ENCODE peak calls at places on chromosomes 16 and 17, in four cellular contexts. X is AG10803; H is astrocyte of the spinal cord; Z is CD8-positive, alpha-beta memory T cell. Q is an unnamed sample.

GRCh38 chr16:69131749-69132423 is 502 bp downstream of the CHTF8 start:
- DNase-seq in X (peak; percentile 77), H (peak; percentile 80), Z (peak; percentile 68), Q (peak; percentile 72)

GRCh38 chr16:56789360-56789759 is 59.4 kb downstream of the NUP93 start:
- DNase-seq in X (peak; percentile 42), H (peak; percentile 51), Z (no peak), Q (peak; percentile 55)

GRCh38 chr17:44543213-44543904 is 13.9 kb upstream of the FZD2 start:
- DNase-seq in X (peak; percentile 95), H (peak; percentile 92), Z (no peak), Q (no peak)

GRCh38 chr17:34990921-34991365 is 10.6 kb downstream of the LIG3 start:
- DNase-seq in X (peak; percentile 12), H (no peak), Z (no peak), Q (peak; percentile 77)

GRCh38 chr16:57017251-57017650 is 27.9 kb downstream of the NLRC5 start:
- DNase-seq in X (no peak), H (no peak), Z (no peak), Q (no peak)

GRCh38 chr17:66540131-66540781 is 237.8 kb downstream of the PRKCA start:
- DNase-seq in X (peak; percentile 82), H (peak; percentile 95), Z (no peak), Q (peak; percentile 78)

GRCh38 chr17:40622509-40622928 is 25.1 kb downstream of the SMARCE1 start:
- DNase-seq in X (no peak), H (no peak), Z (no peak), Q (peak; percentile 50)

GRCh38 chr17:16440814-16441629 is 25.7 kb downstream of the TRPV2 start:
- DNase-seq in X (peak; percentile 74), H (no peak), Z (no peak), Q (no peak)

GRCh38 chr16:48818257-48818656 is 208.3 kb upstream of the N4BP1 start:
- DNase-seq in X (no peak), H (no peak), Z (no peak), Q (no peak)

GRCh38 chr17:27848941-27849340 is 44.2 kb downstream of the LYRM9 start:
- DNase-seq in X (no peak), H (no peak), Z (no peak), Q (peak; percentile 45)

GRCh38 chr17:57589151-57590034 is 155.7 kb downstream of the CCDC182 start:
- DNase-seq in X (peak; percentile 51), H (no peak), Z (no peak), Q (no peak)

GRCh38 chr17:74309902-74310301 is 16.1 kb upstream of the KIF19 start:
- DNase-seq in X (no peak), H (no peak), Z (no peak), Q (no peak)

GRCh38 chr17:72587156-72587555 is 466.3 kb downstream of the SOX9 start:
- DNase-seq in X (no peak), H (peak; percentile 47), Z (no peak), Q (no peak)

GRCh38 chr17:17152385-17152784 is 53.7 kb downstream of the PLD6 start:
- DNase-seq in X (peak; percentile 7), H (no peak), Z (no peak), Q (no peak)

GRCh38 chr17:76445697-76446448 is 7.1 kb downstream of the UBE2O start:
- DNase-seq in X (no peak), H (no peak), Z (no peak), Q (no peak)

GRCh38 chr17:76449126-76449525 is 3.8 kb downstream of the UBE2O start:
- DNase-seq in X (no peak), H (no peak), Z (no peak), Q (no peak)

GRCh38 chr17:76444518-76445311 is 8.2 kb downstream of the UBE2O start:
- DNase-seq in X (no peak), H (peak; percentile 33), Z (no peak), Q (no peak)

GRCh38 chr17:76447931-76448652 is 4.9 kb downstream of the UBE2O start:
- DNase-seq in X (peak; percentile 58), H (no peak), Z (no peak), Q (no peak)

DNA sequence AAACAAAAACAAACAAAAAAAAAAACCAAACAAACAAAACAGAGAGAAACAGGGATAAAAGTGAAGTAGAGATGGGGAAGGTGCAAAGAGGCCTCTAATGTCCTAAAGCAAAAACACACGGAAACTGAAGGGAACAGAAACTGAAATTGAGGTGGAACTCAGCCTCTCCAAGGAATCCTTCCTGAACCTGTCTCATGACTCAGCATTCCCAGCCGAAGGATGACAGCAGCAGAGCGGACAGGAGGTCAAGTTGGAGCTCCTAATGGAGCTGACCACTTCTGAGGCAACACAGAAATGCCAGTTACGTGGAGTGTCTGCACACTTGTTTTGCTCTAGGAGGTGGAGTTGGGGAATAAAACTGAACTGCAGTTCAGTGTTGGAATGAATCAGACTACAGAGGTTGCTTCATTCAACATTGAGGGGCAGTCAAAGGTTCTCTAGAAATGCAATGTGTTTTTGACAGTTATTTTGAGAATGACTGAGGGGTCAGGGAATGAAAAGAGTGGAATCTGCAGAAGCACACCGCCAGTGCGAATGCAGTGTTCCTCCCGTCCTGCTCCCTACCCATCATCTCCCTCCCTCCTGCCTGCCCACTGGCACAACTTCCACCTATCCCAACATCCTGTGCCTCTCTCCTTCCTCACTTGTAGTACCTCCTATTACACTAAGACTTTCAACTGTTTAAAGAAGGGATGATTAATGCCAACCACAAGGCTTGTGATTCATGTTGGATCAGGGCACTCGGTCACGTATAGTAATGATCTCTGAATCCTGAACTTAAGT is 6.3 kb downstream of the UBE2O start:
- DNase-seq in X (peak; percentile 71), H (peak; percentile 78), Z (no peak), Q (no peak)
- H3K4me3 ChIP-seq in X (peak overlapping the region; percentile 15), H (peak overlapping the region; percentile 13), Z (no peak overlapping the region), Q (no peak overlapping the region)

DNA sequence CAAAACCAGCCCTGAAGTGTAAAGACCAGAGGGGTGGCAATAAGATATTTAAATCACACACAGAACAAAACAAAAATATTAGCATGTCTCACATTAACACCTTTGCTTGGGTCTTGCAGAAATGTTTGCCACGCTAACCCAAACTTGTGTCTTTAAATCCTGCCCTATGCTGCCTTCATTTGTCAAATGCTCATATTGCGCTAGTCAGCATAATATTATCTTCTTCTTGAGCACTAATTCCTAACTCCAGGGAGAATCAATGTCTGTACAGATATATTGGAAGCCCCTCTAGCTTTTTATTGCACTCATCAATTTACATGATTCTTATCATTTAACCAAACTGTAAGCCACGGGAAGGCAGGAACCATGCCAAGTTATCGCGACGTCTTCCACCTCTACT is 614.8 kb upstream of the SOX9 start:
- DNase-seq in X (no peak), H (no peak), Z (no peak), Q (no peak)
- H3K4me3 ChIP-seq in X (no peak overlapping the region), H (no peak overlapping the region), Z (no peak overlapping the region), Q (no peak overlapping the region)

DNA sequence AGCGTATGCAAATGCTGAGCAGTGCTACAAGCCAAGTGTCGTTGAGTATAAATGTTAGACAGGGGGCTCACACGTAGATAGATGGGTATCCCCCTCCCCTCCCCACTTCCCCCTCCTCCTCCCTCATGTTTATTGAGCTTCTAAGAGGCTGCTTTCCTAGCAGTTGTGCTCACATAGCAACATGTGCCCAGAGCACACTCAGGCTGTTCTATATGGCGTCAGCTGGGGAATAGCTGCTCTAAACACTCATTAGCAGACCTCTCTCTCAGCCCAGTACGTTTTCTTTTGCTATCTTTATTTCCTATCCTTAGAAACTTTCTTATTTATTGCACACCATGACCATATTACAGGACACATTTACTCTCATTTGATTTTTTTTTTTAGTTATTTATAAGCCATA is 1.8 kb downstream of the KCNJ2 start:
- DNase-seq in X (no peak), H (no peak), Z (no peak), Q (no peak)
- H3K4me3 ChIP-seq in X (peak overlapping the region; percentile 76), H (no peak overlapping the region), Z (no peak overlapping the region), Q (no peak overlapping the region)

GRCh38 chr17:47942568-47942967 is 1.2 kb downstream of the PNPO start:
- DNase-seq in X (no peak), H (no peak), Z (no peak), Q (no peak)
- H3K4me3 ChIP-seq in X (peak overlapping the region; percentile 88), H (peak overlapping the region; percentile 67), Z (no peak overlapping the region), Q (peak overlapping the region; percentile 84)

GRCh38 chr17:55302407-55302787 is 37.6 kb downstream of the HLF start:
- DNase-seq in X (no peak), H (no peak), Z (no peak), Q (no peak)

GRCh38 chr17:55304171-55304859 is 39.6 kb downstream of the HLF start:
- DNase-seq in X (no peak), H (no peak), Z (no peak), Q (no peak)

GRCh38 chr17:55305321-55306087 is 40.7 kb downstream of the HLF start:
- DNase-seq in X (no peak), H (no peak), Z (no peak), Q (no peak)

GRCh38 chr17:55303008-55303493 is 38.3 kb downstream of the HLF start:
- DNase-seq in X (no peak), H (no peak), Z (no peak), Q (no peak)

GRCh38 chr17:55303701-55304145 is 39.0 kb downstream of the HLF start:
- DNase-seq in X (peak; percentile 8), H (no peak), Z (no peak), Q (no peak)
- H3K4me3 ChIP-seq in X (no peak overlapping the region), H (no peak overlapping the region), Z (no peak overlapping the region), Q (no peak overlapping the region)

DNA sequence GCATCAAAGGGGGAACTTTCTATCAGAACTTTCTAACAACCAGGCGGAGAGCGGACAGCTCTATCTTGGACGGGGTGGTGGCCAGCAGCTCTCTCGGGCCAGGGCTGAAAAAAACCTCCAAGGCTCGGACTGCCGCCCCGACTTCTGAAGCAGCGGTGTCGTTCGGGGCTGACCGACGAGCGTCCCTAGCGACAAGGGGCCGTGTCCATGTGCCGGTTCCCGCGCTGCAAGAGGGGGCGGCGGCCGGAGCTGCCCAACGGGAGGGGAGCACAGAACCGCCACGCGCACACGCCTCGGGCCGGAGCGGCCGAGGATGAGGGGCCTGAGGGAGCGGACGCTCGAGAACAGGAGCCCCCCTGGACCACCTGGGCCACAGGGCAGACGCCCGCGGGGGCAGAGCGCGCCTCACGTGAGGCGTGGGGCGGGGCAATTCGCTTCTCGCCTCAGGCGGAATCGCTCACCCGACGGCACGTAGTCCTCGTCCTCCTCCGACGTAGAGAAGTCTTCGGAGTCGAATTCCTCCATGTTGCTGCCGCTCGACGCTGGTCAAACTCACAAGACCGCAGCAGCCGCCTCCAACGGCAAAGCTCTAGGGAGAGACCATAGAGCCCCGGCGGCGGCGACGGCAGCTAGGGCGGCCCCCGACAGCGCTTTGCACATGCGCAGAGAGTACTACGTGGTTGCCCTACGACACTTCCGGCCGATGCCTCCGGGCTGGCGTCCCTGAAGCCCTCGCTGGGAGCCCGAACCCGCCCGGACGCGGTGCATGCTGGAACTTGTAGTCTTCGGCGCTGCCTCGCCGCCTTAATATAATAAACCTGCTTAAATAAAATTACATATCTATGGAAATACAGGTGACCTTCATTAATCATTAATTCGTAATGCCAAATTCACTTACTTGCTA is at the start of gene CFDP1:
- DNase-seq in X (peak; percentile 91), H (peak; percentile 95), Z (peak; percentile 94), Q (peak; percentile 88)
- H3K4me3 ChIP-seq in X (peak within 1 kb of the TSS; percentile 97), H (peak within 1 kb of the TSS; percentile 96), Z (peak within 1 kb of the TSS; percentile 93), Q (peak within 1 kb of the TSS; percentile 84)

GRCh38 chr17:76262732-76263344 is 2.3 kb upstream of the UBALD2 start:
- DNase-seq in X (no peak), H (no peak), Z (no peak), Q (no peak)
- H3K4me3 ChIP-seq in X (no peak overlapping the region), H (no peak overlapping the region), Z (no peak overlapping the region), Q (no peak overlapping the region)